ENCODE peak calls at places on chromosomes 11 and 22, in ten cellular contexts. D is pancreas, S is lung, U is upper lobe of left lung, B is right cardiac atrium, J is foreskin keratinocyte, A is PC-3, M is body of pancreas, V is heart right ventricle, Z is HCT116. F is an unnamed sample. For H3K27me3, the result is how much of the 10 kb centered on the place peaks cover.

GRCh38 chr11:95346207-95346718 is 115.3 kb upstream of the SESN3 start:
- ATAC-seq in S (no peak), M (no peak), J (no peak), V (no peak), A (no peak), B (no peak), D (no peak), U (no peak), Z (no peak), F (no peak)

GRCh38 chr11:104238916-104239315 is 75.0 kb upstream of the PDGFD start:
- ATAC-seq in D (no peak), S (no peak), U (no peak), J (no peak), M (no peak), A (no peak), B (no peak), Z (no peak), V (no peak), F (no peak)

GRCh38 chr11:41307371-41308080 is 151.9 kb downstream of the LRRC4C start:
- ATAC-seq in B (no peak), Z (no peak), U (no peak), J (no peak), D (no peak), S (no peak), M (no peak), A (no peak), V (no peak), F (no peak)

GRCh38 chr22:27801616-27802388 is at the start of gene MN1:
- ATAC-seq in J (peak), S (peak), M (peak), V (peak), B (peak), D (peak), A (no peak), Z (peak), U (peak), F (peak)

GRCh38 chr11:130882138-130882551 is 34.1 kb downstream of the SNX19 start:
- ATAC-seq in D (no peak), S (no peak), M (no peak), U (no peak), A (no peak), Z (no peak), V (peak), B (peak), J (no peak), F (no peak)

GRCh38 chr11:43393765-43394355 is 35.1 kb downstream of the TTC17 start:
- ATAC-seq in U (no peak), M (peak), Z (no peak), J (no peak), B (peak), D (peak), V (peak), S (no peak), A (no peak), F (no peak)

GRCh38 chr22:19488884-19489843 is 9.4 kb downstream of the CDC45 start:
- ATAC-seq in J (no peak), B (peak), A (peak), U (no peak), V (no peak), D (peak), M (no peak), Z (peak), S (no peak), F (no peak)

GRCh38 chr11:45028921-45029680 is 78.4 kb upstream of the TP53I11 start:
- ATAC-seq in J (no peak), Z (no peak), S (no peak), B (no peak), M (no peak), U (no peak), V (no peak), A (no peak), D (no peak), F (peak)

GRCh38 chr11:132424433-132424832 is 1054.0 kb downstream of the NTM start:
- ATAC-seq in D (no peak), A (no peak), S (no peak), J (no peak), B (no peak), V (no peak), M (no peak), Z (no peak), U (no peak), F (peak)

GRCh38 chr11:132427611-132428010 is 1057.2 kb downstream of the NTM start:
- ATAC-seq in D (no peak), A (no peak), V (no peak), Z (no peak), S (no peak), M (no peak), B (no peak), U (peak), J (peak), F (no peak)

GRCh38 chr11:132430352-132431091 is 1060.1 kb downstream of the NTM start:
- ATAC-seq in B (peak), M (no peak), Z (no peak), S (no peak), D (no peak), A (no peak), U (peak), J (no peak), V (peak), F (no peak)

GRCh38 chr11:132429685-132430084 is 1059.3 kb downstream of the NTM start:
- ATAC-seq in V (no peak), M (no peak), B (peak), S (no peak), U (no peak), Z (no peak), J (no peak), A (no peak), D (no peak), F (no peak)
- H3K27me3 ChIP-seq in V (under half), M (under half), B (under half), S (under half), U (under half), Z (under half), J (under half), A (under half), D (under half), F (under half)

GRCh38 chr22:22919041-22919440 is 31.4 kb downstream of the IGLL5 start:
- ATAC-seq in V (no peak), S (no peak), U (no peak), A (no peak), M (no peak), J (no peak), Z (no peak), D (no peak), B (no peak), F (no peak)
- H3K27me3 ChIP-seq in V (under half), S (under half), U (under half), A (under half), M (under half), J (under half), Z (under half), D (under half), B (under half), F (under half)

GRCh38 chr22:39653787-39654077 is 83.2 kb downstream of the CACNA1I start:
- ATAC-seq in B (no peak), J (no peak), Z (no peak), S (no peak), V (no peak), U (no peak), A (no peak), D (no peak), M (no peak), F (no peak)

GRCh38 chr22:39654959-39655579 is 84.5 kb downstream of the CACNA1I start:
- ATAC-seq in D (no peak), V (no peak), B (no peak), S (no peak), A (no peak), J (no peak), Z (peak), U (no peak), M (no peak), F (no peak)

GRCh38 chr22:39655736-39656285 is 85.3 kb downstream of the CACNA1I start:
- ATAC-seq in D (no peak), M (no peak), V (no peak), S (no peak), A (no peak), B (no peak), U (no peak), J (no peak), Z (no peak), F (no peak)

GRCh38 chr22:39652990-39653786 is 82.6 kb downstream of the CACNA1I start:
- ATAC-seq in S (no peak), U (no peak), M (no peak), B (no peak), V (no peak), J (no peak), D (no peak), Z (no peak), A (no peak), F (no peak)

GRCh38 chr22:39654527-39654926 is 84.0 kb downstream of the CACNA1I start:
- ATAC-seq in B (no peak), M (no peak), A (no peak), Z (no peak), D (no peak), J (no peak), U (no peak), S (no peak), V (no peak), F (no peak)
- H3K27me3 ChIP-seq in B (under half), M (under half), A (under half), Z (under half), D (under half), J (under half), U (under half), S (under half), V (under half), F (half or more)

GRCh38 chr11:2091112-2091746 is 48.0 kb downstream of the IGF2 start:
- ATAC-seq in M (no peak), U (no peak), Z (no peak), V (no peak), J (no peak), D (no peak), A (no peak), B (no peak), S (no peak), F (no peak)
- H3K27me3 ChIP-seq in M (under half), U (under half), Z (under half), V (under half), J (under half), D (under half), A (under half), B (under half), S (under half), F (under half)

GRCh38 chr11:65797711-65798110 is 10.8 kb downstream of the OVOL1 start:
- ATAC-seq in U (no peak), Z (no peak), J (no peak), B (no peak), D (no peak), A (no peak), S (no peak), M (no peak), V (no peak), F (no peak)

GRCh38 chr11:65802841-65803240 is 16.0 kb downstream of the OVOL1 start:
- ATAC-seq in B (no peak), S (no peak), V (no peak), M (no peak), U (no peak), A (no peak), Z (no peak), D (no peak), J (no peak), F (no peak)

GRCh38 chr11:65803797-65804492 is 17.1 kb downstream of the OVOL1 start:
- ATAC-seq in J (no peak), U (no peak), S (no peak), V (no peak), D (no peak), M (no peak), A (no peak), Z (no peak), B (no peak), F (no peak)

GRCh38 chr11:65798882-65799281 is 12.0 kb downstream of the OVOL1 start:
- ATAC-seq in S (no peak), U (no peak), J (no peak), B (no peak), V (no peak), A (no peak), D (no peak), M (no peak), Z (no peak), F (no peak)

GRCh38 chr11:65801153-65801987 is 14.5 kb downstream of the OVOL1 start:
- ATAC-seq in S (no peak), J (no peak), B (no peak), U (no peak), Z (no peak), D (no peak), M (no peak), A (no peak), V (no peak), F (no peak)
- H3K27me3 ChIP-seq in S (under half), J (under half), B (under half), U (under half), Z (under half), D (under half), M (under half), A (under half), V (half or more), F (half or more)

DNA sequence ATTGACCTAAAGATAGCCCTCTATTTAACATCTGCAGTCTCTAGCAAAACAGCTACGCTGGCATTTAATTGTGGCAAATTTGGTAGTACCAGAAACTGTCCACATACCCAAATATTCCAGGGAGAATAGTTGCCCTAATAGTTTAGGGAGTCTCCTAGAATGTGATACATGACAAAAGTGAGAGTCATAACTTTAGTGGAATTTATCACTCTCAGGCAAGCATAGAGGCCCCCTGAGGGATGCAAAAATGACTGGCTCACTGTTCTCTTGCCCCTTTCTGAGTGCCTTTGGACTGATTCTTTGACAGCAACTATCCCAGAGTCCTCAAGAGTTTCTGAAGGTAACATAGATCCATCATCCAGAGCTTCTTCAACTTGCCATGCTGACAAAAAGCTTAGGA is 2.3 kb upstream of the OR51B4 start:
- ATAC-seq in B (no peak), Z (no peak), J (no peak), M (no peak), A (no peak), D (no peak), V (no peak), S (no peak), U (no peak), F (no peak)
- H3K27me3 ChIP-seq in B (under half), Z (under half), J (under half), M (under half), A (under half), D (under half), V (under half), S (under half), U (under half), F (under half)

GRCh38 chr11:27717801-27718229 is 17.6 kb upstream of the BDNF start:
- ATAC-seq in S (no peak), V (no peak), U (no peak), Z (peak), A (no peak), D (no peak), J (no peak), M (no peak), B (no peak), F (no peak)
- H3K27me3 ChIP-seq in S (under half), V (half or more), U (half or more), Z (under half), A (under half), D (under half), J (half or more), M (under half), B (under half), F (half or more)

DNA sequence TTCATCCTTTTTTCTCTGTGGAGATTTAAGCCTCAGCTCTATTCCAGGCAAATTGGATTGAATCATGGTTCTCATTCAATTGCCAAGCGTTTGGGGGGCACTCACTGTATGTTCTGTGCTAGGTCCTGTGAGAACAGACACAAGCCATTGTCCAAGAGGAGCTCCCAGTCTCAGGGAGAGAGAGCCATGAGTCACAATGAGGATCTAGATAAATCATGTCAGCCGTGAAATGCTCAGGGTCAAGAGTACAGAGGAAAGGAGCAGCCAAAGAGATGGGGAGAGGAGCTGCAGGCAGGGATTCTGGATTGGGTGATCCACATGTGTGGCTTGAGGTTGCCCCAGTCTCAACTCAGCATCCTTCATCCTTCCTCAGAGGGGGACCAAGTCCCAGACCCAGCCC is 93.6 kb downstream of the FEZ1 start:
- ATAC-seq in M (no peak), U (no peak), B (no peak), J (peak), S (no peak), V (no peak), A (no peak), D (no peak), Z (no peak), F (no peak)
- H3K27me3 ChIP-seq in M (under half), U (under half), B (under half), J (half or more), S (under half), V (under half), A (half or more), D (under half), Z (under half), F (under half)

DNA sequence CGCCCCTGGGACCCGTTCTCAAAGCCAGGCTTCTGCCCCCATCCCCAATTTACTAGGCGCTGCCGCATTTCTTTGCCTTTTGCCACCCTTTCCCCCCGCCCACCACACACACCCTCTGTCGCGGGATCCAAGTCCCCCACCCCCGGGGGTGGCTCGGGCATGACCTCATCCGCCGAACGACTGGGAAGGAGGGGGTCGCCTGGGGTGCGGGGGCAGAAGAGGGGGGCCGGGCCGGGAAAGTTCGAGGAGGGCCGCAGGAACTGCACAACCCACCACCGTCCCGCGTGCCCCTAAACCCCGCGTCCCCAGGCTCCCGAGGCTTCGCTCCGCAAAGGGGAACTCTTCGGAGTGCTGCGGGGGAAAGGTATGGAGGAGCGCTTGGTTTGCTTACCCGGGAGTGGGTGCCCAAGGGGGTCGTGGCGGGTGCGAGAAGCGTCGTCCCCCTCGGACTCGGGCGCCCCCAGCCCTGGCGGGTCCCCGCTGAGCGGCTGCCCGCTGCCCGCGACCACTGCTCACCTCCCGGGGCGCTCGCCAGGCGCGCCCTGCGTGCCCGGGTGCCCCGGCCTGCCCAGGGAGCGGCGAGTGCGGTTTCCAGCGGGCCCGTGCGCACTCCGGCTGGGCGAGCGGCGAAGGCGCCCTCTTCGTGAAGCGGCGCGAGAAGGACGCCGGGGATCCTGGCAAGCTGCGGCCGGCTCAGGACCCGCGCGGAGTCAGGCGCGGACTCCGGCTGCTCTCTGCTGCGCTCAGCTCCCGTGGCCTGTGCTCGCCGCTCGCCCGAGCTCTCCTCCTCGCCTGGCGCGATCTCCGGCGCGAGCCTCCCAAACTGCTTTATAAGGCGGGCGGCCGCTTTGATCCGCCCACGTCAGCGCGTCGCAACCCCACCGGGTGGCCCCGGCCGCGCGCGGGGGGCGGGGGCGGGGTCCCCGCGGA is 3.9 kb upstream of the WNT11 start:
- ATAC-seq in U (peak), V (peak), B (peak), M (peak), Z (peak), J (peak), S (no peak), A (peak), D (peak), F (peak)
- H3K27me3 ChIP-seq in U (under half), V (under half), B (under half), M (under half), Z (under half), J (half or more), S (under half), A (under half), D (under half), F (half or more)

F was measured in gastroesophageal sphincter.